ENCODE peak calls at places on chromosomes 3 and 15, in five cellular contexts. Q is M059J, W is putamen, T is fibroblast of the conjunctiva, S is colonic mucosa. X is an unnamed sample.

GRCh38 chr15:41291065-41291631 is 41.2 kb downstream of the OIP5 start:
- DNase-seq in S (no peak), Q (no peak), W (peak; percentile 9), T (no peak), X (no peak)

GRCh38 chr3:160981217-160981938 is 123.8 kb downstream of the B3GALNT1 start:
- DNase-seq in S (no peak), W (peak; percentile 17), Q (no peak), T (no peak), X (no peak)

GRCh38 chr3:196867507-196868296 is at the start of gene SENP5:
- DNase-seq in S (peak; percentile 92), T (peak; percentile 67), Q (peak; percentile 89), W (peak; percentile 91), X (peak; percentile 98)

GRCh38 chr15:77067691-77068367 is 3.1 kb downstream of the TSPAN3 start:
- DNase-seq in W (no peak), Q (no peak), T (no peak), S (peak; percentile 46), X (no peak)

GRCh38 chr3:194577985-194578905 is 55.0 kb downstream of the TMEM44 start:
- DNase-seq in S (no peak), Q (peak; percentile 96), W (no peak), T (peak; percentile 40), X (peak; percentile 92)

GRCh38 chr15:100572362-100572983 is 29.5 kb downstream of the LINS1 start:
- DNase-seq in T (no peak), W (no peak), Q (no peak), S (no peak), X (no peak)

GRCh38 chr3:195052939-195053338 is 218.0 kb downstream of the XXYLT1 start:
- DNase-seq in Q (no peak), T (no peak), S (no peak), W (no peak), X (no peak)

GRCh38 chr3:132716372-132716771 is 5.8 kb downstream of the NPHP3 start:
- DNase-seq in Q (no peak), W (no peak), T (no peak), S (no peak), X (no peak)

GRCh38 chr3:8509961-8510360 is 8.3 kb downstream of the LMCD1 start:
- DNase-seq in W (no peak), T (no peak), S (no peak), Q (peak; percentile 96), X (peak; percentile 66)

GRCh38 chr3:114307222-114307840 is 13.5 kb downstream of the TIGIT start:
- DNase-seq in T (no peak), Q (no peak), S (no peak), W (no peak), X (no peak)

GRCh38 chr3:149967067-149967685 is 3.5 kb downstream of the PFN2 start:
- DNase-seq in Q (peak; percentile 73), S (no peak), W (peak; percentile 54), T (peak; percentile 52), X (peak; percentile 70)